ENCODE peak calls at places on chromosome 6, in ten cellular contexts. K is endothelial cell of umbilical vein; Q is CD8-positive, alpha-beta T cell; S is NCI-H1105; E is glutamatergic neuron; R is activated T-cell treated with anti-CD3 and anti-CD28 coated beads for 24 hours; Z is T-cell; N is T follicular helper cell; F is AG04449; W is NCI-H748 treated with DMSO at 0.1 percent for 48 hours. P is an unnamed sample.
A peak's percentile ranks its signal among the peaks of the same experiment; 100 is the strongest.

GRCh38 chr6:40912158-40912946 is 126.7 kb downstream of the UNC5CL start:
- DNase-seq in E (peak; percentile 64), Z (peak; percentile 2), N (no peak), S (peak; percentile 81), W (peak; percentile 94), R (no peak), Q (no peak), K (peak; percentile 34), F (no peak), P (peak; percentile 89)

GRCh38 chr6:1669996-1670395 is 60.3 kb downstream of the FOXC1 start:
- DNase-seq in E (no peak), S (no peak), R (no peak), Q (no peak), N (no peak), W (no peak), K (no peak), F (no peak), Z (no peak), P (no peak)

GRCh38 chr6:20433929-20434328 is 32.2 kb downstream of the E2F3 start:
- DNase-seq in E (no peak), K (no peak), N (no peak), W (no peak), S (no peak), R (no peak), Z (no peak), F (no peak), Q (no peak), P (no peak)

GRCh38 chr6:146785001-146785585 is 186.3 kb downstream of the ADGB start:
- DNase-seq in Q (no peak), R (peak; percentile 7), S (peak; percentile 69), N (no peak), E (no peak), Z (peak; percentile 13), F (no peak), W (peak; percentile 69), K (peak; percentile 40), P (peak; percentile 75)

GRCh38 chr6:108988291-108988690 is 106.4 kb downstream of the SESN1 start:
- DNase-seq in W (no peak), N (no peak), Q (no peak), R (no peak), Z (no peak), K (no peak), F (no peak), E (no peak), S (no peak), P (no peak)

GRCh38 chr6:106764353-106764980 is 135.1 kb downstream of the QRSL1 start:
- DNase-seq in F (no peak), W (no peak), K (no peak), S (no peak), N (no peak), R (no peak), Z (no peak), E (no peak), Q (no peak), P (no peak)

GRCh38 chr6:145532361-145532760 is 203.0 kb downstream of the EPM2A start:
- DNase-seq in F (no peak), E (no peak), Z (no peak), Q (no peak), N (no peak), K (no peak), W (no peak), R (no peak), S (no peak), P (no peak)

GRCh38 chr6:167932468-167933276 is 64.8 kb upstream of the KIF25 start:
- DNase-seq in N (no peak), R (no peak), Q (no peak), E (no peak), K (peak; percentile 2), Z (no peak), W (no peak), S (no peak), F (no peak), P (no peak)

GRCh38 chr6:39327516-39327915 is 5.0 kb upstream of the KCNK16 start:
- DNase-seq in F (no peak), N (no peak), Z (no peak), K (no peak), E (peak; percentile 59), W (no peak), S (no peak), Q (no peak), R (no peak), P (no peak)

GRCh38 chr6:3410385-3411360 is 46.2 kb downstream of the SLC22A23 start:
- DNase-seq in W (peak; percentile 67), R (peak; percentile 50), S (peak; percentile 66), F (no peak), Q (peak; percentile 68), Z (peak; percentile 64), K (peak; percentile 59), N (peak; percentile 54), E (peak; percentile 81), P (peak; percentile 71)

GRCh38 chr6:19137419-19138035 is 699.6 kb upstream of the ID4 start:
- DNase-seq in Q (no peak), R (no peak), W (no peak), K (no peak), S (no peak), F (no peak), Z (no peak), E (no peak), N (no peak), P (no peak)

GRCh38 chr6:144434308-144434990 is 149.3 kb downstream of the UTRN start:
- DNase-seq in N (no peak), E (no peak), F (peak; percentile 65), Z (no peak), W (no peak), K (peak; percentile 89), Q (no peak), S (no peak), R (no peak), P (peak; percentile 55)

GRCh38 chr6:35487653-35488516 is 9.0 kb downstream of the TEAD3 start:
- DNase-seq in R (no peak), S (no peak), K (no peak), Q (no peak), Z (no peak), N (no peak), W (no peak), F (no peak), E (no peak), P (peak; percentile 67)

GRCh38 chr6:127176175-127176574 is 57.7 kb downstream of the RSPO3 start:
- DNase-seq in F (no peak), E (no peak), Z (no peak), N (no peak), R (no peak), Q (no peak), K (peak; percentile 83), S (no peak), W (no peak), P (peak; percentile 10)

GRCh38 chr6:296151-297122 is 4.2 kb downstream of the DUSP22 start:
- DNase-seq in S (no peak), R (no peak), Q (peak; percentile 23), W (no peak), F (no peak), E (no peak), Z (no peak), K (peak; percentile 63), N (no peak), P (peak; percentile 57)

GRCh38 chr6:2721219-2721618 is 29.5 kb downstream of the MYLK4 start:
- DNase-seq in E (no peak), F (no peak), R (no peak), S (no peak), W (no peak), K (no peak), Q (no peak), N (no peak), Z (no peak), P (no peak)

GRCh38 chr6:80872194-80872950 is 765.9 kb downstream of the BCKDHB start:
- DNase-seq in F (no peak), E (no peak), N (no peak), S (no peak), W (no peak), K (no peak), R (no peak), Z (no peak), Q (no peak), P (no peak)